ENCODE peak calls at places on chromosomes 16 and 17, in five cellular contexts. F is AG04449, G is KG1, Y is activated T-cell treated with anti-CD3 and anti-CD28 coated beads for 1 hour, A is fibroblast of the conjunctiva. X is an unnamed sample.

GRCh38 chr17:9669551-9670008 is 24.3 kb downstream of the USP43 start:
- DNase-seq in F (no peak), G (no peak), Y (no peak), A (no peak), X (no peak)

GRCh38 chr16:689175-689897 is 862 bp downstream of the WDR24 start:
- DNase-seq in F (no peak), G (no peak), Y (no peak), A (no peak), X (no peak)

GRCh38 chr17:78844301-78845005 is 3.8 kb upstream of the USP36 start:
- DNase-seq in F (no peak), G (no peak), Y (no peak), A (no peak), X (no peak)

GRCh38 chr16:87924937-87925670 is 11.2 kb downstream of the CA5A start:
- DNase-seq in F (no peak), G (no peak), Y (no peak), A (no peak), X (no peak)

GRCh38 chr17:77916771-77917481 is 41.6 kb upstream of the TNRC6C start:
- DNase-seq in F (no peak), G (peak), Y (no peak), A (no peak), X (peak)

GRCh38 chr16:84278968-84279367 is 15.7 kb upstream of the WFDC1 start:
- DNase-seq in F (no peak), G (no peak), Y (no peak), A (no peak), X (no peak)

GRCh38 chr17:77497578-77497934 is 356.8 kb downstream of the SEC14L1 start:
- DNase-seq in F (no peak), G (no peak), Y (no peak), A (no peak), X (no peak)

GRCh38 chr17:32943206-32943605 is 15.3 kb downstream of the TMEM98 start:
- DNase-seq in F (no peak), G (no peak), Y (no peak), A (peak), X (no peak)

GRCh38 chr16:49348408-49349176 is 25.0 kb upstream of the C16orf78 start:
- DNase-seq in F (no peak), G (no peak), Y (no peak), A (no peak), X (no peak)

GRCh38 chr17:2749058-2749783 is at the start of gene CCDC92B:
- DNase-seq in F (no peak), G (no peak), Y (no peak), A (no peak), X (no peak)

GRCh38 chr17:1783834-1784611 is 22.2 kb downstream of the SERPINF1 start:
- DNase-seq in F (no peak), G (no peak), Y (no peak), A (peak), X (no peak)

GRCh38 chr16:51431517-51432241 is 280.6 kb upstream of the SALL1 start:
- DNase-seq in F (peak), G (no peak), Y (no peak), A (peak), X (no peak)

GRCh38 chr17:48261297-48261880 is 153.8 kb downstream of the SNX11 start:
- DNase-seq in F (no peak), G (peak), Y (no peak), A (no peak), X (peak)

GRCh38 chr17:48546187-48546923 is 1.4 kb upstream of the HOXB2 start:
- DNase-seq in F (no peak), G (no peak), Y (no peak), A (no peak), X (no peak)

GRCh38 chr17:8056232-8056975 is 17.5 kb downstream of the ALOX15B start:
- DNase-seq in F (no peak), G (peak), Y (no peak), A (peak), X (peak)

GRCh38 chr16:82891918-82892317 is 265.1 kb downstream of the CDH13 start:
- DNase-seq in F (no peak), G (no peak), Y (no peak), A (no peak), X (no peak)

GRCh38 chr16:15498427-15499175 is 64.2 kb downstream of the BMERB1 start:
- DNase-seq in F (no peak), G (no peak), Y (no peak), A (peak), X (no peak)

GRCh38 chr16:1731073-1731472 is 25.1 kb downstream of the MAPK8IP3 start:
- DNase-seq in F (no peak), G (no peak), Y (no peak), A (no peak), X (no peak)

GRCh38 chr17:52242268-52242667 is 83.8 kb upstream of the CA10 start:
- DNase-seq in F (no peak), G (no peak), Y (no peak), A (no peak), X (no peak)

GRCh38 chr17:55005520-55005919 is 37.0 kb downstream of the STXBP4 start:
- DNase-seq in F (no peak), G (peak), Y (no peak), A (no peak), X (peak)

GRCh38 chr17:50519141-50519834 is 11.0 kb downstream of the MYCBPAP start:
- DNase-seq in F (no peak), G (no peak), Y (no peak), A (no peak), X (no peak)

GRCh38 chr16:56357765-56358322 is 67.5 kb downstream of the AMFR start:
- DNase-seq in F (no peak), G (no peak), Y (no peak), A (no peak), X (no peak)

GRCh38 chr17:47694818-47695663 is 1.1 kb downstream of the TBKBP1 start:
- DNase-seq in F (no peak), G (peak), Y (no peak), A (no peak), X (peak)

GRCh38 chr17:77356690-77357201 is 216.0 kb downstream of the SEC14L1 start:
- DNase-seq in F (no peak), G (no peak), Y (no peak), A (no peak), X (no peak)

GRCh38 chr16:70553175-70553574 is 29.6 kb downstream of the SF3B3 start:
- DNase-seq in F (no peak), G (no peak), Y (no peak), A (no peak), X (no peak)

GRCh38 chr17:74785096-74785980 is 9.2 kb upstream of the NAT9 start:
- DNase-seq in F (no peak), G (no peak), Y (no peak), A (no peak), X (no peak)

GRCh38 chr17:60641810-60642220 is 35.8 kb upstream of the BCAS3 start:
- DNase-seq in F (no peak), G (peak), Y (peak), A (peak), X (peak)

GRCh38 chr17:38613981-38614779 is 8.4 kb upstream of the SRCIN1 start:
- DNase-seq in F (no peak), G (no peak), Y (no peak), A (no peak), X (no peak)

GRCh38 chr16:31138621-31139578 is 3.4 kb upstream of the PRSS8 start:
- DNase-seq in F (no peak), G (no peak), Y (no peak), A (peak), X (no peak)

GRCh38 chr17:57916925-57917858 is 38.0 kb downstream of the CUEDC1 start:
- DNase-seq in F (no peak), G (no peak), Y (peak), A (no peak), X (peak)

GRCh38 chr17:49687878-49688491 is 10.1 kb upstream of the SPOP start:
- DNase-seq in F (no peak), G (no peak), Y (no peak), A (no peak), X (peak)

X was measured in AML-193.